ENCODE peak calls at places on chromosomes 12 and 14, in five cellular contexts. D, H, J, S and P are unnamed samples.
A peak's percentile ranks its signal among the peaks of the same experiment; 100 is the strongest.

GRCh38 chr12:104974626-104975290 is 11.4 kb upstream of the NOPCHAP1 start:
- DNase-seq in D (no peak), H (no peak), J (no peak), S (no peak), P (no peak)

GRCh38 chr14:40870252-40870651 is 736.4 kb upstream of the LRFN5 start:
- DNase-seq in D (no peak), H (no peak), J (no peak), S (no peak), P (no peak)

GRCh38 chr14:58817846-58818245 is 180.1 kb downstream of the DACT1 start:
- DNase-seq in D (no peak), H (no peak), J (no peak), S (no peak), P (no peak)

GRCh38 chr12:79255326-79255725 is 390.8 kb downstream of the SYT1 start:
- DNase-seq in D (no peak), H (no peak), J (no peak), S (no peak), P (no peak)

GRCh38 chr12:110744176-110744575 is 1.5 kb upstream of the PPP1CC start:
- DNase-seq in D (no peak), H (no peak), J (peak; percentile 53), S (peak; percentile 69), P (peak; percentile 72)

GRCh38 chr14:74459289-74459946 is 33.4 kb upstream of the SYNDIG1L start:
- DNase-seq in D (no peak), H (peak; percentile 84), J (peak; percentile 48), S (peak; percentile 24), P (no peak)

GRCh38 chr12:127230843-127231260 is 1036.1 kb upstream of the TMEM132C start:
- DNase-seq in D (no peak), H (no peak), J (peak; percentile 57), S (no peak), P (no peak)

GRCh38 chr14:104084251-104085002 is 1.1 kb upstream of the ASPG start:
- DNase-seq in D (peak; percentile 29), H (no peak), J (no peak), S (no peak), P (no peak)

GRCh38 chr12:106428379-106428778 is 70.8 kb downstream of the POLR3B start:
- DNase-seq in D (peak; percentile 28), H (no peak), J (no peak), S (no peak), P (no peak)

GRCh38 chr12:53123578-53124351 is 20.5 kb downstream of the SOAT2 start:
- DNase-seq in D (no peak), H (peak; percentile 28), J (no peak), S (no peak), P (no peak)

DNA sequence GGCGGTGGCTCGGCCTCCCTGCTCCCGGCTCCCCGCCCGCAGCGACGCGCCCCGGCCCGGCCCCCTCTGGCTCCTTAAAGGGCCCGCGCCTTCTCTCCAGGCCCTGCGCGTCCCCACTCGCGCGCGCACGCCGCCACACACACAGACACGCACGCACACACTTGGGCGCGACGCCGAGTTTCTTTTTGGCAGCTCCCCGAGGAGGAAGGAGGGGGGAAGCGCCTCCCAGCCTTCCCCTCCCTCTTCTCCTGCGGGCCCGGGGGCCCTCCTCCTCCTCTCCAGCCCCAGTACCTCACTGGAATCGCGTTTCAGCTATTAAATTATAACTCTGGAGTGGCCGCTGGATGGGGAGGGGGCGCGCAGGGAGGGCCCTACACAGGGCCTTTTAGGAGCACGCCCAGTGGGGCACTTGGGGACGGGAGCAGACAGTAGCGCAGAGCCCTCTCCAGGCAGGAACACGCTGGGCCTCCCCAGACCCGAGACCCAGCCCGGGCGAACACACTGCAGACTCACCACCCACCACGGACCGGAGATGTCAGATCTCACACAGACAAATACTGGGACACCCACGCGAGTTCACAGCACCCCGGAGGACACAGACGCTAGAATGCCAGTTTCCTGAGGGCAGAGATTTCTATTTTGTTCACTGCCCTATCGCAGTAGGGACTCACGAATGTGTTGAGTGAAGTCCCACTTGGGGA is 411 bp upstream of the NCOR2 start:
- DNase-seq in D (peak; percentile 93), H (peak; percentile 77), J (peak; percentile 87), S (peak; percentile 19), P (peak; percentile 98)
- TF ChIP-seq EP300 in D (no peak), H (no peak), J (no peak), S (no peak), P (no peak)

DNA sequence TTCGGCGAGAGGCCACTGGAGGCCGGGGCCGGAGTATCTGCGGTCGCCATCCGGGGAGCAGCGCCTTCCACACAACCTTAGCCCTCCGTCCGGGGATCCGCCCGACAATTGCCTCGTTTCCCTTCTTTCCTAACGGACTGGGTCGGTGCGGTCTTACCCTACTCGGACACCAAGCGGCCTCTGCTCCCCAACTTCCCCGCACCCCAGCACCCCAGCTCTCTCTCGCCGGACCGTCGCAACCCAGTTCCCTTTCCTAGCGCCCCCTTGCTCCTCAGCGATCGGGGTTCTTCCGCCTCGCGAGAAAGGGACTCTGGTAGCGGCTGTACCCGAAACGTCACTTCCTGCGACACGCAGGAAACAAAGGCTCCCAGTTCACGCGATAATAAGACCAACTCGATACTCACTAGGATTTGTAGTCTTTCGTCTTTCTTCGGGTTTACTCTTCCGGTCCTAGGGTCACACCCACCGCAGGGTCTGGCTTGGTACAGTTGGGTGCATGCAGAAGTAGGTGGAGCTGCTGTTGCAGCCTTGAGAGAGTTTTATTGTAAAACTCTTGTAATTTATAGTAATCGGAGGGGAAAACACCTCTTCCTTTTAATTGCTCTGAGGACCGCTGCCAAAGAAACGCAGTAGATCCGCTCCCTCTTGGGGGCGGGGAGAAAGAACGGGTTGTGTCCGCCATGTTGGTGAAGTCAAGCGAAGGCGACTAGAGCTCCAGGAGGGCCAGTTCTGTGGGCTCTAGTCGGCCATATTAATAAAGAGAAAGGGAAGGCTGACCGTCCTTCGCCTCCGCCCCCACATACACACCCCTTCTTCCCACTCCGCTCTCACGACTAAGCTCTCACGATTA is at the start of the genes THAP2 and ZFC3H1:
- DNase-seq in D (peak; percentile 94), H (peak; percentile 87), J (peak; percentile 99), S (peak; percentile 99), P (peak; percentile 98)
- TF ChIP-seq EP300 in D (no peak), H (no peak), J (no peak), S (no peak), P (no peak)

DNA sequence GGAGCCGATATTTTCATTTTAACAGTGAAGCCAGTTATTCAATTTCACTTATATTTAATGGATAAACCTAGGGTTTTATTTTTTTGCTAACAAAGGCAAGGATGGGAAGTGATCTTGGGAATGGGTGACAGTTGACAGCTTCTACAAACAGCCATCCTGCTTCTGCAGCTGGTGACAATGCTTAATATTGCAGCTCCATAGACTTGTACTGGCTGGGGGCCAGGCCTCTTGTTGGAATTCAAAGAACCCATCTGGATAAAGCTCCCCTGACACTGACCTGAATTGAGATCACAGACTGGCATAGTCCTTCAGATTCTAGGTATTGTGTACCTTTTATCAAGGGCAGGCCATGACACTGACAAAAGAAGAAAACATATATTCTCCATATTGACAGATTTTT is 664.6 kb upstream of the FOXG1 start:
- DNase-seq in D (no peak), H (no peak), J (no peak), S (no peak), P (no peak)
- TF ChIP-seq EP300 in D (no peak), H (no peak), J (no peak), S (no peak), P (no peak)

DNA sequence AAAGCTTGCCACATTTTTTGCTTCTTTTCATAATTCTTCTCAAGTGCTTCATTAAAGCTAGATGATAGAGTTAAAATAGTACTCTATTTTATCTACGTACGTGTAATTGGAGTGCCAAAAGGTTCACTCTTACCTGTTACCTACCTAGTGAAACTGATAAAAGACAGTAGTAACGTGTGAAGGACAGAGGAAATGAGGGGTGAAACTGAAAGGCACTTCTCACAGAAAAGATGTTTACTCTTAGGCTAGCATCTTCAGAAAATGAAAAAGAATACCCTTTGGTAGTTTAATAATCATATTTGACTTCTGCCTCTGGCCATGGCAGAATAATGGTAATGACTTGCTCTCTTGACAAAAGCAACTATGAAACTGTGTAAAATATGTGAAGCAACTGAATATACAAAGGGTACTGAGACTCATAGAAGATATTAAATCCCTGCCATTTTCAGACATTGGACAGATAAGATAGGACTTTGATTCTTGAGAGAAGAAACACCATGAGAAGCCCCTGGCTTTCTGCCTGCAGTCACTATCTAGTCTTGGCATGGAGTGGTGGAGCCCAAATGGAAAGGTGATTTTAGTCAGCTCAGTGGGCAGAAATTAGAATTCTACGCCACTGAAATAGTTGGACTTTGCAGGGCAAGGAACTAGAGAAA is 6.3 kb upstream of the EVL start:
- DNase-seq in D (no peak), H (no peak), J (no peak), S (no peak), P (no peak)
- TF ChIP-seq EP300 in D (no peak), H (no peak), J (no peak), S (no peak), P (no peak)

GRCh38 chr14:80974338-80975078 is 19.1 kb downstream of the TSHR start:
- DNase-seq in D (no peak), H (no peak), J (no peak), S (no peak), P (no peak)
- TF ChIP-seq EP300 in D (no peak), H (no peak), J (no peak), S (no peak), P (no peak)

DNA sequence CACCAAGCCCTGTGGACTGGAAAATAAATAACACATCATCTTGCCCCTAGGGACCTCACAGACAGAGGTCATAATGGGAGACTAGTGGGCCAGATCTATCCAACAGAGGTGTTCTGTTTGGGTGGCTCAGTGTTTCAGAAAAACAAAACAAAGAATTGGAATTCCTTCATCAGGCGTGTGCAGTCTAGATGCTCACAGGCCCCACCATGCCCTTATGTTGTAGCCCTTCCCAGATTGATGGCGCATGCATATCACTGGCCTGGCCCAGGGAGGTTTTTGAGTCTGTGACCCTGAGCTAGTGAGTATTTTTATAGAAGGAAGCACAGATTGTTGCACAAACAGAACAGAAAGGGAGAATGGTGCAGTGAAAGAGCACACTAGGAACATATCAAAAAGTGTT is 859.6 kb downstream of the BCL11B start:
- DNase-seq in D (no peak), H (no peak), J (no peak), S (no peak), P (no peak)
- TF ChIP-seq EP300 in D (no peak), H (no peak), J (no peak), S (no peak), P (no peak)

GRCh38 chr12:4030938-4031702 is 157.9 kb upstream of the PARP11 start:
- DNase-seq in D (peak; percentile 86), H (peak; percentile 85), J (peak; percentile 96), S (peak; percentile 55), P (peak; percentile 95)
- TF ChIP-seq EP300 in D (no peak), H (no peak), J (peak; percentile 56), S (no peak), P (no peak)